ENCODE peak calls at places on chromosome 5, in six cellular contexts. B, C, Q, J, G and T are unnamed samples.

GRCh38 chr5:33936004-33936380 is 194 bp upstream of the RXFP3 start:
- DNase-seq in C (no peak), J (peak), B (peak), Q (peak), G (no peak), T (peak)

GRCh38 chr5:139654875-139655491 is 6.8 kb downstream of the CXXC5 start:
- DNase-seq in C (no peak), Q (no peak), B (no peak), J (no peak), G (no peak), T (no peak)

GRCh38 chr5:82387041-82387818 is 109.1 kb upstream of the RPS23 start:
- DNase-seq in J (peak), G (peak), C (peak), B (peak), Q (no peak), T (no peak)

GRCh38 chr5:116573617-116574431 is 799 bp downstream of the SEMA6A start:
- DNase-seq in J (peak), C (no peak), G (no peak), Q (no peak), B (peak), T (no peak)

GRCh38 chr5:171492781-171493180 is 73.3 kb downstream of the FGF18 start:
- DNase-seq in J (peak), C (peak), G (no peak), Q (no peak), B (no peak), T (no peak)

GRCh38 chr5:1720396-1721110 is 79.1 kb downstream of the MRPL36 start:
- DNase-seq in G (no peak), B (no peak), C (no peak), Q (peak), J (no peak), T (no peak)

GRCh38 chr5:114206640-114207039 is 155.2 kb upstream of the KCNN2 start:
- DNase-seq in G (no peak), B (no peak), J (no peak), C (no peak), Q (no peak), T (no peak)

GRCh38 chr5:15746833-15747232 is 246.9 kb downstream of the FBXL7 start:
- DNase-seq in C (no peak), J (no peak), G (no peak), B (peak), Q (no peak), T (no peak)

GRCh38 chr5:11902304-11902703 is 1.9 kb downstream of the CTNND2 start:
- DNase-seq in B (no peak), Q (no peak), G (no peak), J (no peak), C (no peak), T (no peak)

GRCh38 chr5:1515921-1516571 is 7.7 kb downstream of the LPCAT1 start:
- DNase-seq in J (peak), B (no peak), G (peak), Q (peak), C (peak), T (no peak)

GRCh38 chr5:1477341-1477740 is 32.1 kb upstream of the SLC6A3 start:
- DNase-seq in G (no peak), Q (no peak), J (no peak), C (no peak), B (no peak), T (peak)

GRCh38 chr5:67289763-67290521 is 93.3 kb upstream of the CD180 start:
- DNase-seq in C (no peak), G (no peak), Q (no peak), J (no peak), B (no peak), T (no peak)

GRCh38 chr5:61702784-61703183 is 370.7 kb downstream of the ZSWIM6 start:
- DNase-seq in B (no peak), G (no peak), J (no peak), C (no peak), Q (no peak), T (no peak)

DNA sequence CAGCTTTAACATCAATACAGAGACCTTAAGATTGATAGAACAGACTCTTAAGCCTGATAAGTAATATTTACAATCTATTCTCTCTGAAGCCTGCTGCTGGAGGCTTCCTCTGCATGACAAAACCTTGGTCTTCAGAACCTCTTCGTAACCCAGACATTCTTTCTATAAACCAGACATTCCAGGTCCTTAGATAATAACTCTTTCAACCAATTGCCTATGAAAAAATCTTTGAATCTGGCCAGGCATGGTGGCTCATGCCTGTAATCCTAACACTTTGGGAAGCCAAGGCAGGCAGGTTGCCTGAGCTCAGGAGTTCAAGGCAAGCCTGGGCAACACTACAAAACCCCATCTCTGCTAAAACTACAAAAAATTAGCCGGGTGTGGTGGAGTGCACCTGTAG is 327.8 kb downstream of the ENC1 start:
- DNase-seq in C (no peak), G (no peak), J (no peak), Q (no peak), B (no peak), T (no peak)
- TF ChIP-seq MAX in C (no peak), G (no peak), J (no peak), Q (no peak), B (no peak), T (no peak)

DNA sequence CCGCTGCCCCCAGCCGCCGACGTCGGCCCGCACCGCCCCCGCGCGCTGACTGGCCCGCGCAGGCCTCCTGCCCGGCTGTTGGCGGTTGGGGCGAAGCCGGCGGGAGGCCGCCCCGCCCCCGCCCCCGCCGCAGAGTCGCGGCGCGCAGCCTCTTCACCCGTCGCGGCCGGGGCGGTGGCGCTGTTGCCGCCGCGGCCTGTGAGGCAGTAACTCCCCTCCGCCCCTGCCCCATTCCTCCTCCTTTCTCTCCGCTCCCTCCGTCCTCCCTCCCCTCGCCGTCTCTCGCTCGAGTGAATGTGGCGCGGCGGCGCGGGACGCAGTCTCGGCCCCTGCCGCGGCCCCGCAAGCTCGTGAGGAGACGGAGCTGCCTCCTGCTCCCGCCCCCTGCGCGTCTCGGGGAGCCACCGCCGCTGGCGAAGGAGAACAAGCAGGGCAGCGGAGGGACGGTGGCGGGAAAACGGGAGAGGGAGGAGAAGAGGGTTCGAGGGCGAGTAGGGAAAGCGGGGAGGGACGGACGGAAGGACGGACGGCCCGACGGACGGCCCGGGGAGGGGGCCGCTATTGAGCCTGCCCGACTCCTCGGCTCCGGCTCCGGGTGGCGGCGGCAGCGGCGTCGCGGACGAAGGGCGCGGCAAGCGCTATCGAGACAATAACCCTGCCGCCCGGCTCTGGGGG is 637 bp upstream of the ERBIN start:
- DNase-seq in C (peak), J (peak), B (peak), Q (peak), G (peak), T (peak)
- TF ChIP-seq POLR2A in C (peak), J (peak), B (peak), Q (peak), G (peak), T (peak)

GRCh38 chr5:87027570-87027969 is 240.1 kb upstream of the RASA1 start:
- DNase-seq in G (no peak), C (no peak), Q (no peak), J (no peak), B (no peak), T (no peak)
- TF ChIP-seq MAX in G (no peak), C (no peak), Q (no peak), J (no peak), B (no peak), T (no peak)

DNA sequence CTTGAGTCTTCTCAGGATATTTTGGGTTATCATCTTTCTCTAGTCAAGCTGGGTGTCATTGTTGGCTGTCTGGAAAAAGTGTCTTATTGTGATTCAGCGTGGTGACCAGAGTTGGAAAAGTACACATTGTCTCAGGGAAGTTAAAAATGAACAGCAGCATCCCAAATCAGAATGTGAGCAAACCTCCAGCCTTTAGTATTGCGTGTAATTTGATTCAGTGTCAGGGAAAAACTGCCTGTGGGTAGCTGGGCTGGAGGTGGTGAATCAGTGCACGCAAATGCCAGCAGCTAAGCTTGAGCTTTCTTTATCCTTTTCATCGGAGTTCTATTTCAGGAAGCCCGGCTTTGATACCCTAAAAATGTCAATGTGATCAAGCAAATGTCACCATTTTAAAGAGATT is 25.9 kb upstream of the C5orf47 start:
- DNase-seq in J (peak), Q (no peak), C (no peak), G (no peak), B (no peak), T (no peak)
- TF ChIP-seq POLR2A in J (no peak), Q (no peak), C (no peak), G (no peak), B (no peak), T (no peak)

GRCh38 chr5:7926296-7926695 is 57.3 kb downstream of the MTRR start:
- DNase-seq in Q (no peak), J (no peak), B (no peak), G (no peak), C (no peak), T (no peak)
- TF ChIP-seq MAX in Q (no peak), J (no peak), B (no peak), G (no peak), C (no peak), T (no peak)

GRCh38 chr5:112707187-112708179 is 30.2 kb upstream of the APC start:
- DNase-seq in J (peak), B (peak), G (peak), Q (peak), C (peak), T (peak)
- TF ChIP-seq POLR2A in J (peak), B (peak), G (peak), Q (peak), C (peak), T (peak)

DNA sequence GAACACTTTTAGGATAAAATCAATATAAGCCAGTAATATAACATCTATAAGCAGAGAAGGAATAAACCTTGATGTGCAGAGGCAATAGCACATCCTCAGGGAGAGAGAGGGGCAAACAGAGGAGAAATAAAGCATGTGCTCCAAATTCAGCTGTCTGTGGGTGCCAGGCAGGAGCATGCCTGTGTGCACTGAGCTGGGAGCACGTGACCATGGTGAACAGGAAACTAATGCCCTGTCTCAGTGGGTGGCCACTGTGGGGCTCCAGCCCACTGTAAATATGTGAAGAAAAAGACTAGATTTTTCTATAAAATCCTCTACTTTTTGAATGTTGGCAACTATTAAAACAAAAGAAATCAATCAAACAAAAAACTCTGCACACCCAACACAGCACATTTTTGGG is 55.3 kb downstream of the FYB1 start:
- DNase-seq in Q (no peak), B (no peak), C (no peak), G (no peak), J (no peak), T (peak)
- TF ChIP-seq MAX in Q (peak), B (no peak), C (no peak), G (no peak), J (no peak), T (peak)

GRCh38 chr5:89300426-89300970 is 417.5 kb upstream of the MEF2C start:
- DNase-seq in C (no peak), Q (no peak), G (no peak), B (no peak), J (no peak), T (no peak)
- TF ChIP-seq POLR2A in C (no peak), Q (no peak), G (no peak), B (no peak), J (no peak), T (no peak)

DNA sequence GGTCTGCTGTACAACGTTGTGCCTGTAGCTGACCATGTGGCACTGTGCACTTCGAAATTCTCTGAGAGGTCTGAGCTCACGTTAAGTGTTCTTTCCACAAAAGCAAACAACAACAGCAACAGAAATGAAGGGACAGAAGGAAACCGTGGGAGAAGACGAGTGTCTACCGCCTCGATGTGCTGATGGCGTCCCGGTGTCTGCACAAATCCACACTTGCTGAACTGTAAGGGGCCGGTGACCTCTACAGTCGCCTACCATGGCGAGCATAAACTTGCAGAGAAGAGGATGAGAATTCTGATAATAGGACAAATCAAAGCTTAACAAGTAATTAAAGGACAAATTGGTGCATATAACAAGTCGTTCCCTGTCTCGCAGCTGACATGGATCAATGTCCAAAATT is 114.0 kb downstream of the ADAMTS2 start:
- DNase-seq in G (no peak), C (no peak), B (no peak), Q (no peak), J (no peak), T (no peak)
- TF ChIP-seq MAX in G (no peak), C (no peak), B (no peak), Q (no peak), J (no peak), T (no peak)

GRCh38 chr5:14664270-14665109 is at the start of gene OTULIN:
- DNase-seq in B (peak), Q (peak), C (peak), J (peak), G (peak), T (peak)
- TF ChIP-seq POLR2A in B (peak), Q (no peak), C (peak), J (peak), G (peak), T (peak)